ENCODE peak calls at places on chromosomes 2 and 18, in six cellular contexts. U is stomach, J is upper lobe of right lung, B is right lobe of liver, Q is hepatocyte, P is sigmoid colon. Z is an unnamed sample.

GRCh38 chr2:120825370-120826259 is 89.9 kb downstream of the GLI2 start:
- DNase-seq in U (no peak), J (peak; percentile 73), B (no peak), Q (peak; percentile 60), P (peak; percentile 90), Z (no peak)

GRCh38 chr2:45435316-45435715 is 175.8 kb downstream of the SRBD1 start:
- DNase-seq in U (no peak), J (no peak), B (no peak), Q (peak; percentile 3), P (no peak), Z (no peak)

GRCh38 chr18:32974421-32975165 is 201.8 kb upstream of the KLHL14 start:
- DNase-seq in U (no peak), J (no peak), B (no peak), Q (no peak), P (no peak), Z (no peak)

GRCh38 chr2:16441431-16441830 is 224.2 kb downstream of the CYRIA start:
- DNase-seq in U (no peak), J (no peak), B (no peak), Q (no peak), P (no peak), Z (no peak)

GRCh38 chr18:69916412-69916811 is 31.3 kb downstream of the CD226 start:
- DNase-seq in U (no peak), J (no peak), B (no peak), Q (no peak), P (no peak), Z (no peak)

GRCh38 chr2:197914778-197915177 is 110.4 kb downstream of the PLCL1 start:
- DNase-seq in U (no peak), J (no peak), B (no peak), Q (no peak), P (no peak), Z (no peak)

GRCh38 chr2:20536619-20537422 is 89.9 kb downstream of the RHOB start:
- DNase-seq in U (peak; percentile 83), J (no peak), B (peak; percentile 70), Q (no peak), P (peak; percentile 79), Z (no peak)

GRCh38 chr2:144082777-144083176 is 437.1 kb downstream of the ZEB2 start:
- DNase-seq in U (no peak), J (no peak), B (no peak), Q (no peak), P (no peak), Z (no peak)

GRCh38 chr2:32627441-32627900 is 379 bp upstream of the TTC27 start:
- DNase-seq in U (peak; percentile 37), J (no peak), B (peak; percentile 35), Q (peak; percentile 58), P (peak; percentile 76), Z (peak; percentile 44)

DNA sequence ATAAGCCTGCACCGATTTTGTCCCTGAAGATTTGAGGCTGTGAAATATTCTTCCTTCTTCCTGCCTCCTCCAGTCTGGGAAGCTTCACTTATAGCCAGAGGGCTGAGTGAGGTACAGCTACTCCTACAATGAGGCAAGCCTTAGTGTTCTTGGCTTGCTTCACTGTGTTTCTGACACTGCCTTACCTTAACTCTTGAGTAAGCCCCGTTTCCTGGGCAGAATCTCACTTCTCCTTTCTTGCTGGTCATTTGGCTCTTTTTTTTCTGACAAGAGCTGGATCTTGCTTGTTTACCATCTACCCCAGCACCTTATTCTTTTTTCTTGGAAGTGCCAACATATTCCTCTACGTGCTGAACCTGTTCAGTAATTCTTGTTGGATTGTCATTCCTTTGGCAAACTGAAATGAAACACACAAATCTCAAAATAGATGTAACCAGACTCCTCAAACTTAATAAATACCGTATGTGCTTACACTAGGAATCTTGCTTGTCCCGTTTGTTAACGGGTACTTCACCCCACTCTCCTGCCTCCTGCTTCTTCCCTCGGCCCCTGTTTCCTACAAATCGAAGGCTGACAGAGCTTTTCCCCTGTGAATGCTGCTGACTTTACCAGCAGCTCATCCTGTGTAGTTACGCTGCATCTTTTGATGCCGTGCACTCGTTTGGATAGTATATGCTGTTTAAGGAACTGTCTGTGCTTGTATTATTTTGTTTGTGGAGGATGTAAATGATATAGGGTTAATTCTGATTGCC is 132.1 kb downstream of the FMNL2 start:
- DNase-seq in U (no peak), J (no peak), B (no peak), Q (no peak), P (peak; percentile 70), Z (peak; percentile 24)
- H3K4me3 ChIP-seq in U (no peak overlapping the region), J (no peak overlapping the region), B (no peak overlapping the region), Q (no peak overlapping the region), P (no peak overlapping the region), Z (no peak overlapping the region)

GRCh38 chr18:48827321-48828200 is 123.2 kb downstream of the SMAD7 start:
- DNase-seq in U (peak; percentile 24), J (peak; percentile 50), B (no peak), Q (peak; percentile 77), P (peak; percentile 61), Z (no peak)
- H3K27ac ChIP-seq in U (peak overlapping the region; percentile 60), J (peak overlapping the region; percentile 37), B (peak overlapping the region; percentile 36), Q (peak overlapping the region; percentile 91), P (peak overlapping the region; percentile 52), Z (no peak overlapping the region)

GRCh38 chr2:160206436-160206835 is 6.4 kb upstream of the ITGB6 start:
- DNase-seq in U (no peak), J (no peak), B (no peak), Q (no peak), P (no peak), Z (no peak)
- H3K4me3 ChIP-seq in U (no peak overlapping the region), J (no peak overlapping the region), B (no peak overlapping the region), Q (no peak overlapping the region), P (no peak overlapping the region), Z (no peak overlapping the region)

DNA sequence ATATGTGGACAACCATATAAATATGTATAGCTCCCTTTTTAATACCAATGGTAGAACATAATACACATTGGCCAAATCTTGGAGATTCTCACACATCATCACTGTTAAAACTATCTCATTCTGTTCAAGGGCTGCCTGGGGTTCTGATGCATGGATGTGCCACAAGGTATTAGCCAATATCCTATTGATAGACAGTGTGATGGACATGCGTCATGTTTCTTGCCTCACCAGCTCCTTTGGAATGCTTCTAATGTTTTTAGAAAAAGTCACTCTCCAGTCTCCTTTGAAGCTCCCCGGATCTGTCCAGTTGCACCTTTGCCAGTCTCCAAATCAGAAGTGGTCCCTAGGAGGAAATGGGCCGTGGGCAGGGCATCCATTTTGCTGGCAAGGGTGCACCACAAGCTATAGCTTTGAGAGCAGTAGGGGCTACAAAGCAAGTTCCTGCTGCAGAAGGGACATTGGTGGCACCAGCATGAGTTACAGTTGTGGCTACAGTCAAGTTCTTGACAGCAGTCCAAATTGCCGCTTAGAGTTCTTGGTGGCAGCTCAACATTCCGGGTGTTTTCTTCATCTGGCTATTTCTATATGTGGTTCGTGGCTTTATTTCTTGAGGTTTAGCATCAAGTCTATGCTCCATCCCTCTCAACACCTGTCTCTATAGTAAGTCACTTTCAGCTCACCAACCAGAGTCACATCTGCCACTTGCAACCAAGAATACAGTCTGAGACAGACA is 25.1 kb upstream of the ATRAID start:
- DNase-seq in U (no peak), J (no peak), B (no peak), Q (no peak), P (no peak), Z (no peak)
- H3K27ac ChIP-seq in U (peak overlapping the region; percentile 85), J (no peak overlapping the region), B (peak overlapping the region; percentile 96), Q (no peak overlapping the region), P (no peak overlapping the region), Z (no peak overlapping the region)

GRCh38 chr2:96830064-96830562 is 13.7 kb downstream of the ANKRD23 start:
- DNase-seq in U (no peak), J (no peak), B (no peak), Q (no peak), P (no peak), Z (no peak)

GRCh38 chr2:96832751-96833507 is 10.9 kb downstream of the ANKRD23 start:
- DNase-seq in U (peak; percentile 86), J (peak; percentile 82), B (peak; percentile 90), Q (peak; percentile 66), P (peak; percentile 81), Z (peak; percentile 95)

GRCh38 chr2:96831679-96832078 is 12.1 kb downstream of the ANKRD23 start:
- DNase-seq in U (no peak), J (no peak), B (peak; percentile 62), Q (no peak), P (no peak), Z (peak; percentile 69)

GRCh38 chr2:96835830-96836229 is 8.0 kb downstream of the ANKRD23 start:
- DNase-seq in U (no peak), J (no peak), B (no peak), Q (no peak), P (no peak), Z (no peak)

GRCh38 chr2:96832401-96832750 is 11.4 kb downstream of the ANKRD23 start:
- DNase-seq in U (no peak), J (no peak), B (no peak), Q (no peak), P (no peak), Z (no peak)
- H3K4me3 ChIP-seq in U (no peak overlapping the region), J (no peak overlapping the region), B (no peak overlapping the region), Q (no peak overlapping the region), P (no peak overlapping the region), Z (no peak overlapping the region)

GRCh38 chr2:99572380-99572779 is 82.6 kb upstream of the REV1 start:
- DNase-seq in U (no peak), J (no peak), B (no peak), Q (no peak), P (no peak), Z (no peak)

GRCh38 chr2:99572798-99573197 is 83.0 kb upstream of the REV1 start:
- DNase-seq in U (no peak), J (no peak), B (no peak), Q (no peak), P (no peak), Z (no peak)

GRCh38 chr2:99571609-99572344 is 82.0 kb upstream of the REV1 start:
- DNase-seq in U (no peak), J (no peak), B (no peak), Q (no peak), P (no peak), Z (no peak)

GRCh38 chr2:99576775-99577174 is 87.0 kb upstream of the REV1 start:
- DNase-seq in U (no peak), J (no peak), B (no peak), Q (no peak), P (no peak), Z (no peak)

GRCh38 chr2:99573624-99574251 is 83.9 kb upstream of the REV1 start:
- DNase-seq in U (no peak), J (no peak), B (no peak), Q (no peak), P (no peak), Z (no peak)
- H3K27ac ChIP-seq in U (no peak overlapping the region), J (no peak overlapping the region), B (no peak overlapping the region), Q (no peak overlapping the region), P (no peak overlapping the region), Z (no peak overlapping the region)

DNA sequence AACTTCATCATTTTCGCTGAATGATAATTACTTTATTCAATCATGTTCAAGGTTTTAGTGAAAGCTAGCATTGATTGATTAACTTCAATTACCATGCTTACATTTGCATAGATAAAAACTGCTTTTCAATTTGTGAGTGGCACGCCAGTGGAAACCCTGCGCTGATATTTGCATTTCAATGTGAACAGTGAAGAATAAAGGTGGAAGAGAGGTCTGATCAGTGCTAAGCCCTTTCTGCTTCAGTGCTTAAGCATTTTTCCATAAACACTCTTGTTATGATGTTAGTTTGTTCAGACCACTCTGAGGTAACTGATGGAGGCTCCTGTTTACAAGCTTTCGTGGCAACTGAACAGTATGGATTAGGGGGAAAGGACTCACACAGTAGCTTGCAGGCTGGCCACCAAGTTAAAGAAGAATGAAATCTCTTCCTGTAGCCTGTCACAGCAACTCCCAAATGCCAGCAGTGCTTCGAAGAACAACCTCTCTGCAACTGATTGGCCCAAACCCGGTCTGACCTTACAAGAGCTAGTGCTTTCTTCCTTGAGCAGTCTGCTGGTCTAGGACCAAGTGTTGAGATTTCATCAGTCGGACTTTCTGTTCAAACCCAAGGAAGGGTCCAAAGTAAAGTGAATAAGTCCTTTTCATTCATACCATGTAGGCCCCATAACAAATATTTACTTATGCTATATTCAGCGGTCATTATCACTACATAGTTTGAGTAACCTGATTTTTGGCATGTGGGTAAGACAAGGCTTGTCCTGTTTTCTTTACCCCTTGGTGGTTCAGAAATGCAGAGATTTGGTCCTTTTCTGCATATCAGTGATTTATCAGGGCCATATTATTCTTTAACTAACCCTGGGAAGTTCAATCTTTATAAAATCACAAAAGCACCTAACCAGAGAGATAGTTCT is 157.1 kb downstream of the GPD2 start:
- DNase-seq in U (no peak), J (no peak), B (no peak), Q (peak; percentile 6), P (no peak), Z (no peak)
- H3K4me3 ChIP-seq in U (no peak overlapping the region), J (no peak overlapping the region), B (no peak overlapping the region), Q (no peak overlapping the region), P (no peak overlapping the region), Z (no peak overlapping the region)

Z was measured in body of pancreas.